ENCODE peak calls at places on chromosomes 1 and 21, in nine cellular contexts. X, F, S, E, V, K, O, R and B are unnamed samples.

GRCh38 chr1:56644064-56644940 is 812 bp upstream of the PRKAA2 start:
- DNase-seq in O (no peak), V (no peak), E (peak; percentile 50), R (peak; percentile 26), X (no peak), F (no peak), S (no peak), K (no peak), B (peak; percentile 56)

GRCh38 chr1:214615871-214616270 is 12.9 kb downstream of the CENPF start:
- DNase-seq in X (no peak), F (no peak), O (no peak), E (no peak), S (no peak), K (no peak), R (no peak), V (no peak), B (no peak)

GRCh38 chr1:156262461-156263287 is 14.8 kb upstream of the PAQR6 start:
- DNase-seq in V (no peak), F (no peak), R (peak; percentile 82), S (no peak), X (no peak), K (no peak), O (no peak), E (peak; percentile 72), B (no peak)

GRCh38 chr1:100585774-100586173 is 47.8 kb downstream of the GPR88 start:
- DNase-seq in R (peak; percentile 79), S (no peak), V (no peak), E (no peak), F (no peak), K (no peak), X (no peak), O (no peak), B (no peak)

GRCh38 chr21:44067011-44067839 is 40.0 kb upstream of the PWP2 start:
- DNase-seq in F (no peak), K (no peak), O (no peak), E (peak; percentile 22), S (no peak), X (no peak), R (no peak), V (no peak), B (no peak)

GRCh38 chr21:35390013-35390776 is 341.1 kb upstream of the RUNX1 start:
- DNase-seq in V (peak; percentile 87), S (no peak), X (no peak), R (peak; percentile 52), F (no peak), K (no peak), E (peak; percentile 86), O (no peak), B (peak; percentile 82)

GRCh38 chr1:62307516-62308492 is 11.4 kb downstream of the KANK4 start:
- DNase-seq in F (no peak), X (no peak), V (no peak), E (no peak), R (no peak), S (no peak), K (no peak), O (no peak), B (no peak)

GRCh38 chr1:201495447-201496295 is 11.3 kb downstream of the CSRP1 start:
- DNase-seq in F (no peak), K (no peak), V (peak; percentile 80), R (no peak), S (no peak), E (no peak), X (no peak), O (no peak), B (no peak)

GRCh38 chr1:159909381-159909780 is 9.4 kb upstream of the CFAP45 start:
- DNase-seq in E (no peak), X (no peak), F (no peak), O (no peak), K (no peak), R (no peak), S (no peak), V (no peak), B (no peak)

GRCh38 chr1:181817091-181817490 is 244.4 kb downstream of the ZNF648 start:
- DNase-seq in X (no peak), S (no peak), R (no peak), O (no peak), V (no peak), E (peak; percentile 81), K (no peak), F (no peak), B (no peak)

GRCh38 chr1:239125027-239125426 is 261.3 kb upstream of the CHRM3 start:
- DNase-seq in S (no peak), V (no peak), K (no peak), X (no peak), R (peak; percentile 57), E (no peak), O (no peak), F (no peak), B (no peak)

GRCh38 chr1:157073944-157074685 is 25.5 kb downstream of the ETV3L start:
- DNase-seq in S (peak; percentile 48), E (peak; percentile 61), V (no peak), F (peak; percentile 20), X (peak; percentile 7), R (peak; percentile 32), O (no peak), K (peak; percentile 22), B (peak; percentile 37)

GRCh38 chr1:19015476-19015875 is 59.0 kb upstream of the IFFO2 start:
- DNase-seq in S (no peak), E (no peak), F (no peak), R (no peak), K (no peak), X (no peak), V (no peak), O (no peak), B (no peak)

GRCh38 chr1:25486602-25487001 is 55.9 kb downstream of the MACO1 start:
- DNase-seq in X (no peak), F (no peak), K (no peak), S (no peak), V (no peak), R (no peak), E (no peak), O (no peak), B (peak; percentile 75)